ENCODE peak calls at places on chromosomes 5 and 9, in six cellular contexts. L is HepG2, C is GM06990, N is transverse colon, E is dorsolateral prefrontal cortex, P is BJ. A is an unnamed sample.

GRCh38 chr5:1002836-1003235 is 5.8 kb upstream of the NKD2 start:
- DNase-seq in L (no peak), C (no peak), N (no peak), E (peak), P (no peak), A (no peak)

GRCh38 chr5:55344392-55344992 is 36.7 kb downstream of the MTREX start:
- DNase-seq in L (peak), C (no peak), N (peak), E (peak), P (no peak), A (peak)

GRCh38 chr5:20050262-20050661 is 62.3 kb upstream of the CDH18 start:
- DNase-seq in L (no peak), C (no peak), N (no peak), E (no peak), P (no peak), A (no peak)

GRCh38 chr9:130780865-130781504 is 54.1 kb upstream of the ABL1 start:
- DNase-seq in L (no peak), C (no peak), N (peak), E (no peak), P (peak), A (no peak)

GRCh38 chr5:109859537-109859936 is 169.8 kb downstream of the MAN2A1 start:
- DNase-seq in L (no peak), C (no peak), N (no peak), E (no peak), P (no peak), A (no peak)

GRCh38 chr9:95147452-95147851 is 170.1 kb downstream of the FANCC start:
- DNase-seq in L (no peak), C (no peak), N (no peak), E (no peak), P (no peak), A (no peak)

GRCh38 chr9:121699271-121700164 is 48.1 kb downstream of the DAB2IP start:
- DNase-seq in L (no peak), C (peak), N (peak), E (no peak), P (no peak), A (no peak)

GRCh38 chr5:56638061-56638621 is 177.2 kb upstream of the MAP3K1 start:
- DNase-seq in L (peak), C (no peak), N (no peak), E (no peak), P (no peak), A (peak)

GRCh38 chr5:17907094-17907493 is 272.8 kb downstream of the TAF11L14 start:
- DNase-seq in L (no peak), C (no peak), N (no peak), E (no peak), P (no peak), A (no peak)

GRCh38 chr5:9774472-9775079 is 144.4 kb upstream of the TAS2R1 start:
- DNase-seq in L (peak), C (no peak), N (no peak), E (peak), P (no peak), A (no peak)

GRCh38 chr5:30831605-30832004 is 361.9 kb upstream of the CDH6 start:
- DNase-seq in L (no peak), C (no peak), N (no peak), E (no peak), P (no peak), A (no peak)

GRCh38 chr5:44536650-44537260 is 147.5 kb upstream of the FGF10 start:
- DNase-seq in L (peak), C (no peak), N (no peak), E (peak), P (no peak), A (peak)

GRCh38 chr5:57650360-57651069 is 167.9 kb upstream of the ACTBL2 start:
- DNase-seq in L (peak), C (peak), N (peak), E (no peak), P (peak), A (peak)

GRCh38 chr9:93864029-93864428 is 91.1 kb downstream of the BARX1 start:
- DNase-seq in L (no peak), C (no peak), N (no peak), E (no peak), P (no peak), A (no peak)

GRCh38 chr9:107542401-107542800 is 52.8 kb upstream of the KLF4 start:
- DNase-seq in L (no peak), C (no peak), N (no peak), E (no peak), P (no peak), A (no peak)

GRCh38 chr5:137743031-137743640 is 7.2 kb upstream of the KLHL3 start:
- DNase-seq in L (peak), C (no peak), N (peak), E (peak), P (no peak), A (peak)
- TF ChIP-seq CTCF in L (peak), C (peak), N (peak), E (peak), P (peak), A (peak)

DNA sequence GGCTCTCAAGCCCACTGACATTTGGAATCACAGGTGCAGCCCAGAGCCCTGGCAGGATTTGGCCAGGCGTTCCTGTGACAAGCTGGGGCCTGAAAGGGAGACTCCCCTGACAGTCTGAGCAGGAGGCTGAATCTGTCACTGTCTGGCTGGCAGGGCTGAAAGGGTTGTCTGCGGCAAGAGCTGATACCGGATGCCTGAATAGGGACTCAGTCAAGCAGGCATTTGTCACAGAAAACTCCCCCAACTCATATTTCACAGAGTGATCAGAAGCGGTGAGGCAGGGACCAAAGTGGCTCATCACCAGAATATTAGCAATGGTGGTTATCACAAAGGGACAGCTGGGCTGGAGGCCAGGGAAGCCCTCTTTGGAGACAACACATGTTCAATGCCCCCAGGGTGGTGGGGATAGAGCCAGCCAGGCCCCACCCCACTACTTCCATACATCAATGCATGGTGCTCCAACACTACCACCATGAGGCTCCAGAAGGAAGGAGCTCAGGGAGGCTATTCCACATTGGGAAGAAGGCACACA is 295.5 kb downstream of the DTWD2 start:
- DNase-seq in L (no peak), C (no peak), N (no peak), E (peak), P (no peak), A (no peak)
- H3K4me3 ChIP-seq in L (no peak), C (no peak), N (no peak), E (no peak), P (no peak), A (no peak)

GRCh38 chr9:110340306-110340705 is 2.6 kb upstream of the TXNDC8 start:
- DNase-seq in L (peak), C (no peak), N (no peak), E (no peak), P (no peak), A (no peak)
- TF ChIP-seq CTCF in L (peak), C (peak), N (no peak), E (peak), P (peak), A (peak)

GRCh38 chr5:147187163-147187562 is 47.7 kb upstream of the STK32A start:
- DNase-seq in L (no peak), C (no peak), N (no peak), E (no peak), P (no peak), A (no peak)

GRCh38 chr5:147193123-147193522 is 41.7 kb upstream of the STK32A start:
- DNase-seq in L (no peak), C (no peak), N (no peak), E (no peak), P (no peak), A (no peak)

GRCh38 chr5:147189109-147189424 is 45.8 kb upstream of the STK32A start:
- DNase-seq in L (no peak), C (no peak), N (no peak), E (no peak), P (no peak), A (no peak)

GRCh38 chr5:147190236-147190815 is 44.5 kb upstream of the STK32A start:
- DNase-seq in L (no peak), C (no peak), N (no peak), E (no peak), P (no peak), A (no peak)

DNA sequence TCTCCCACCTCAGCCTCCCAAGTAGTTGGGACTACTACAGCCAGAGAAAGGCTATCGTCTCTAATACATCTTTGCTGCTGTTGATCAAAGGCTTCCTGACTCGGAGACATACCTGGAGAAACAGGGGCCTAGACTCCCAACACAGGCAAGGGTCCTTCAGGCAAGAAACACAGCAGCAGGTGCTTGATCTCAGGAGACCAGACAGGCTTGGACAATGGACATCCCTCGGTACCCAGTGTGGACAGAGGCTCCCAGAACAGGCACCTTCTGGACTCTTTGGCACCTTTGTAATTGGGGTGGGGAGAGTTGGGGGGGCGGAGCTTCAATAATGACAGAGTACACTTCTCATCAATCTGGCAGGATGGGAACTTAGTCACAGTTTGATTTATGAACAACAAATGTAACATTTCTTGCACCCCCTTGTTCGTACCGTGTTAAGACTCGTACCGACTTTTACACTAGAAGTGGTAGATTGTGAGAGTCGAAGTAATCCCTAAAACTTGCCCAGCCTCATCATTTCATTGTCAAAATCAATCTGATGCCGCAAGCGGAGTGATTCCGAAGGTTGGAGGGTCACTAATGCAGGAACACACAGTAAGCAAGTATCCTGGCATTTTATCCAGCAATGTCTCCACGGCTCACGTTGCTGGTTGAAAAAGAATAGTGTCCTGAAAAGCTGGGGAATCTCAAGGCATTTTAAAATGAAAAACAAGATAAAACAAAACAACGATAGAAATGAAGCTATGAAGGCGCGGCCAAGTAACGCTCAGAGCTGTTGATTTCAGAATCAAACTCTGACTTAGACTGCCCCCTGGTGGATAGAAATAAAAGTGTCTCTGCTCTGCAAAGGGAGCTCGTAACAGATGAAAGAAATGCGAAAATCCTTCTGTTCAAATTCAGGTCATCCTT is 46.4 kb upstream of the STK32A start:
- DNase-seq in L (peak), C (no peak), N (peak), E (peak), P (no peak), A (peak)
- H3K4me3 ChIP-seq in L (no peak), C (no peak), N (no peak), E (peak), P (no peak), A (no peak)

DNA sequence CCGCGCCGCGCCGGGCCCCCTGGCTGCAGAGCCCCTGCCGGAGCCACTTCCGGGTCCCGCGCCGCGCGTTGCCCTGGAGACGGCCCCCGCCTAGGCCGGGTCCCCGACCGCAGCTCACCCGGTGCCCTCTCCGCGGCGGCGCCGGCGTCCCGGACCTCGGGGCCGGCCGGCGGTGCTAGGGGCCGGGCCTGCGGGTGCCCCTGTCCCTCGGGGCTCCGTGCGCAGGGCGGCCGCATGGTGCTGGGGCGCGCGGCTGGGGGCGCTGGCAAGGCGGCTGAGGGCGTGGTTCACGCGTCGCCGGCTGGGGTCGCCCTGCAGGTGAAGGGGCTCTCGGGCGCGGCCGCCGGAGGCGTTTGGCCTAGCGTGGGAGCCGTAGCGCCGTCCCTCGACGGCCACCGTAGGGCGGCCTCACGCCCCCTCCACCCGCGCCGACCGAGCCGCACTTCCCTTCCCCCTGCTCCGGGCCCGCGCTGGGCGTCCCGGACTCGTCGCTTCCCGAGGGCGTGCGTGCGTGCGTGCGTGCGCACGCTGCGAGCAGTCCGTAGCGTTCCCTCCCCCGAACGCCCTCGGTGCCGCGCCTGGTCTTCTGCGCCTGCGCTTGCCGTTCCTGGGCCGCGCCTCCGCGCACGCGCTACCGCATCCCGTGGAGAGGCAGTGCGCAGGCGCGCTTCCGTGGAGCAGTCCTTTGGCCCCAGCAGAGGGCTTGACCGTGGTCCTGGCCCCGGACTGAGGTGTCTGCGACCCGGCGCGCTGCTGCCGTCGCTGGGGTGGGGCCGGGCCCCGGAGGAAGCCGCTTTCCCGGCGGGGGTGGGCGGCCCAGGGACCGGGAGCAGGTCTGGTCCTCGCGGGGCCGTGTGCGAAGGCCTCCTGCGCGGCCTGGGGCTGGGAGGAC is at the start of gene TMEM250:
- DNase-seq in L (peak), C (peak), N (peak), E (peak), P (peak), A (peak)
- TF ChIP-seq CTCF in L (peak), C (no peak), N (no peak), E (peak), P (no peak), A (peak)

GRCh38 chr5:93430673-93431192 is 150.3 kb downstream of the NR2F1-AS1 start:
- DNase-seq in L (no peak), C (no peak), N (no peak), E (no peak), P (no peak), A (no peak)
- H3K4me3 ChIP-seq in L (no peak), C (no peak), N (no peak), E (no peak), P (no peak), A (no peak)

A was measured in LNCaP clone FGC.